ENCODE peak calls at places on chromosomes 1 and 21, in eight cellular contexts. B, U, G, Q, Z, A, V and O are unnamed samples.

GRCh38 chr1:245153081-245153644 is 1.6 kb upstream of the KIF26B start:
- DNase-seq in Q (peak; percentile 60), U (peak; percentile 82), A (peak; percentile 82), B (no peak), V (peak; percentile 76), Z (peak; percentile 29), G (peak; percentile 82), O (peak; percentile 38)

GRCh38 chr1:45954401-45954847 is 151.0 kb downstream of the MAST2 start:
- DNase-seq in Z (no peak), V (no peak), G (no peak), Q (peak; percentile 4), B (peak; percentile 70), A (peak; percentile 77), U (peak; percentile 25), O (peak; percentile 32)

GRCh38 chr1:48810740-48811139 is 34.0 kb upstream of the BEND5 start:
- DNase-seq in G (no peak), V (no peak), Q (no peak), A (no peak), Z (no peak), B (no peak), U (no peak), O (no peak)

GRCh38 chr1:43359696-43360095 is 915 bp downstream of the CDC20 start:
- DNase-seq in G (no peak), Z (no peak), A (no peak), Q (no peak), V (no peak), B (no peak), U (no peak), O (no peak)

GRCh38 chr21:44370771-44371410 is 17.5 kb downstream of the TRPM2 start:
- DNase-seq in Q (no peak), Z (no peak), A (peak; percentile 8), B (no peak), G (no peak), U (no peak), V (no peak), O (no peak)

GRCh38 chr1:43334453-43335205 is 3.0 kb upstream of the MPL start:
- DNase-seq in V (no peak), Z (no peak), A (no peak), Q (no peak), G (no peak), B (no peak), U (no peak), O (no peak)

GRCh38 chr1:201999625-202000238 is 10.7 kb upstream of the ELF3 start:
- DNase-seq in Z (no peak), A (peak; percentile 69), V (peak; percentile 30), G (peak; percentile 45), Q (no peak), U (peak; percentile 65), B (no peak), O (no peak)

GRCh38 chr1:24929091-24929875 is 793 bp downstream of the RUNX3 start:
- DNase-seq in V (peak; percentile 70), A (peak; percentile 52), U (peak; percentile 13), B (no peak), Z (peak; percentile 43), Q (no peak), G (peak; percentile 73), O (peak; percentile 66)

GRCh38 chr1:162633327-162633762 is 1.1 kb downstream of the DDR2 start:
- DNase-seq in A (peak; percentile 29), V (no peak), B (no peak), U (no peak), Z (no peak), G (no peak), Q (no peak), O (peak; percentile 38)

GRCh38 chr1:10987840-10988417 is 24.5 kb upstream of the TARDBP start:
- DNase-seq in Q (no peak), B (no peak), U (no peak), V (no peak), Z (no peak), A (no peak), G (no peak), O (peak; percentile 22)

GRCh38 chr1:209777587-209777986 is 6.8 kb downstream of the C1orf74 start:
- DNase-seq in Q (no peak), B (no peak), Z (no peak), G (no peak), U (no peak), A (no peak), V (no peak), O (no peak)

GRCh38 chr1:62782197-62782886 is 1.6 kb upstream of the ATG4C start:
- DNase-seq in B (no peak), A (peak; percentile 63), V (no peak), U (peak; percentile 15), G (no peak), Q (no peak), Z (no peak), O (no peak)

GRCh38 chr1:8889925-8890785 is 11.7 kb upstream of the ENO1 start:
- DNase-seq in G (no peak), U (peak; percentile 83), V (no peak), B (no peak), Q (peak; percentile 81), A (peak; percentile 91), Z (no peak), O (peak; percentile 94)

GRCh38 chr1:226066415-226067077 is 4.0 kb downstream of the H3-3A start:
- DNase-seq in Z (no peak), A (no peak), U (no peak), Q (no peak), G (no peak), V (no peak), B (no peak), O (no peak)

GRCh38 chr1:117654485-117655219 is 48.8 kb downstream of the TENT5C start:
- DNase-seq in G (no peak), A (no peak), V (no peak), Q (no peak), Z (no peak), B (no peak), U (peak; percentile 37), O (no peak)

GRCh38 chr1:110230381-110231199 is 20.5 kb downstream of the KCNC4 start:
- DNase-seq in G (no peak), U (no peak), B (no peak), Z (no peak), Q (no peak), V (no peak), A (no peak), O (no peak)

GRCh38 chr1:21901986-21902377 is 35.1 kb downstream of the HSPG2 start:
- DNase-seq in Z (no peak), Q (no peak), V (no peak), G (no peak), B (no peak), U (no peak), A (no peak), O (no peak)

GRCh38 chr1:150162862-150163706 is 13.4 kb downstream of the PLEKHO1 start:
- DNase-seq in B (peak; percentile 99), U (peak; percentile 50), G (peak; percentile 58), Q (no peak), V (peak; percentile 35), A (peak; percentile 96), Z (no peak), O (peak; percentile 41)

GRCh38 chr21:28822882-28823335 is 169.8 kb downstream of the LTN1 start:
- DNase-seq in U (peak; percentile 53), V (no peak), B (no peak), Z (no peak), A (peak; percentile 67), G (no peak), Q (no peak), O (peak; percentile 5)

GRCh38 chr1:221994939-221995338 is 253.1 kb upstream of the DUSP10 start:
- DNase-seq in A (peak; percentile 67), U (no peak), Q (no peak), B (no peak), V (no peak), G (no peak), Z (no peak), O (no peak)

GRCh38 chr1:107057197-107058133 is 991 bp downstream of the PRMT6 start:
- DNase-seq in G (peak; percentile 44), Z (peak; percentile 13), V (peak; percentile 76), Q (no peak), B (peak; percentile 16), A (peak; percentile 73), U (peak; percentile 64), O (peak; percentile 62)

GRCh38 chr21:45987121-45987711 is 5.6 kb downstream of the COL6A1 start:
- DNase-seq in Z (no peak), B (no peak), V (no peak), U (no peak), G (no peak), Q (no peak), A (no peak), O (no peak)

GRCh38 chr1:201376464-201377374 is 761 bp downstream of the TNNT2 start:
- DNase-seq in Q (peak; percentile 59), A (peak; percentile 68), G (peak; percentile 20), V (peak; percentile 27), B (no peak), Z (no peak), U (peak; percentile 76), O (no peak)

GRCh38 chr1:181152892-181153633 is 64.6 kb downstream of the IER5 start:
- DNase-seq in G (no peak), Z (no peak), U (no peak), A (peak; percentile 67), B (no peak), Q (no peak), V (no peak), O (peak; percentile 87)

GRCh38 chr1:206770531-206771352 is at the start of gene IL19:
- DNase-seq in Z (no peak), V (no peak), Q (no peak), U (peak; percentile 38), B (peak; percentile 73), A (peak; percentile 24), G (no peak), O (no peak)

GRCh38 chr1:38030596-38031512 is 15.7 kb downstream of the POU3F1 start:
- DNase-seq in Q (no peak), V (no peak), A (no peak), U (no peak), Z (no peak), G (no peak), B (no peak), O (no peak)

GRCh38 chr1:22886211-22886610 is 86.5 kb downstream of the LACTBL1 start:
- DNase-seq in A (peak; percentile 93), Q (no peak), V (no peak), Z (no peak), G (no peak), B (no peak), U (no peak), O (no peak)